ENCODE peak calls at places on chromosome X, in seven cellular contexts. I is upper lobe of left lung, Q is K562, F is transverse colon, Z is sigmoid colon, J is HCT116, B is breast epithelium. X is an unnamed sample.
A peak's percentile ranks its signal among the peaks of the same experiment; 100 is the strongest.

GRCh38 chrX:8988456-8988855 is 45.5 kb downstream of the FAM9B start:
- DNase-seq in J (no peak), F (no peak), Z (no peak), Q (no peak), I (no peak), B (no peak), X (peak; percentile 60)

GRCh38 chrX:104112326-104112951 is at the start of gene ZCCHC18:
- DNase-seq in B (no peak), I (peak; percentile 92), Z (peak; percentile 78), J (no peak), Q (peak; percentile 3), F (peak; percentile 38), X (peak; percentile 89)

GRCh38 chrX:48831909-48832291 is 3.5 kb downstream of the PCSK1N start:
- DNase-seq in Q (no peak), B (no peak), I (peak; percentile 59), Z (no peak), F (no peak), J (no peak), X (no peak)

GRCh38 chrX:21408776-21409175 is 34.6 kb downstream of the CNKSR2 start:
- DNase-seq in I (no peak), J (no peak), B (no peak), Z (no peak), F (no peak), Q (no peak), X (no peak)

GRCh38 chrX:130170752-130171445 is 863 bp upstream of the RAB33A start:
- DNase-seq in J (no peak), Z (no peak), B (no peak), F (peak; percentile 42), I (peak; percentile 42), Q (no peak), X (peak; percentile 88)

GRCh38 chrX:74613350-74614192 is 853 bp downstream of the RLIM start:
- DNase-seq in I (no peak), F (peak; percentile 7), Q (peak; percentile 21), Z (no peak), J (no peak), B (no peak), X (no peak)

GRCh38 chrX:139170526-139171173 is 359.9 kb upstream of the F9 start:
- DNase-seq in B (no peak), J (no peak), Z (no peak), Q (no peak), I (no peak), F (no peak), X (no peak)

GRCh38 chrX:38627683-38628082 is 66.3 kb downstream of the TSPAN7 start:
- DNase-seq in Q (peak; percentile 68), F (peak; percentile 8), Z (no peak), B (no peak), J (peak; percentile 22), I (no peak), X (no peak)

GRCh38 chrX:132171881-132172280 is 44.1 kb upstream of the FRMD7 start:
- DNase-seq in B (no peak), Z (no peak), I (no peak), F (no peak), Q (no peak), J (no peak), X (no peak)

GRCh38 chrX:49106930-49107329 is 16.6 kb downstream of the GPKOW start:
- DNase-seq in Q (peak; percentile 68), Z (no peak), J (no peak), I (no peak), B (no peak), F (no peak), X (no peak)

GRCh38 chrX:22686138-22686541 is 313.6 kb upstream of the DDX53 start:
- DNase-seq in B (no peak), J (no peak), I (no peak), Q (no peak), F (no peak), Z (peak; percentile 61), X (peak; percentile 51)

GRCh38 chrX:3403748-3404147 is 57.3 kb upstream of the MXRA5 start:
- DNase-seq in Z (no peak), F (no peak), J (no peak), B (no peak), I (no peak), Q (no peak), X (no peak)

GRCh38 chrX:150362599-150363481 is at the start of gene MAMLD1:
- DNase-seq in I (peak; percentile 93), Q (peak; percentile 49), J (peak; percentile 51), F (peak; percentile 67), B (no peak), Z (peak; percentile 86), X (peak; percentile 89)

GRCh38 chrX:50200907-50201306 is at the start of gene AKAP4:
- DNase-seq in J (no peak), Q (no peak), B (no peak), F (no peak), I (no peak), Z (no peak), X (no peak)

GRCh38 chrX:149495573-149496071 is 9.5 kb downstream of the IDS start:
- DNase-seq in Z (no peak), B (no peak), Q (no peak), I (no peak), F (no peak), J (peak; percentile 59), X (no peak)

GRCh38 chrX:29699214-29699613 is 516.1 kb upstream of the MAGEB2 start:
- DNase-seq in B (no peak), I (no peak), Q (no peak), Z (no peak), F (no peak), J (no peak), X (no peak)

GRCh38 chrX:115330498-115331138 is 41.1 kb downstream of the LUZP4 start:
- DNase-seq in Z (peak; percentile 71), F (peak; percentile 21), J (peak; percentile 44), B (no peak), Q (peak; percentile 59), I (no peak), X (no peak)

GRCh38 chrX:128754130-128754529 is 701.9 kb upstream of the ACTRT1 start:
- DNase-seq in Z (no peak), J (no peak), Q (no peak), F (no peak), B (no peak), I (no peak), X (no peak)

DNA sequence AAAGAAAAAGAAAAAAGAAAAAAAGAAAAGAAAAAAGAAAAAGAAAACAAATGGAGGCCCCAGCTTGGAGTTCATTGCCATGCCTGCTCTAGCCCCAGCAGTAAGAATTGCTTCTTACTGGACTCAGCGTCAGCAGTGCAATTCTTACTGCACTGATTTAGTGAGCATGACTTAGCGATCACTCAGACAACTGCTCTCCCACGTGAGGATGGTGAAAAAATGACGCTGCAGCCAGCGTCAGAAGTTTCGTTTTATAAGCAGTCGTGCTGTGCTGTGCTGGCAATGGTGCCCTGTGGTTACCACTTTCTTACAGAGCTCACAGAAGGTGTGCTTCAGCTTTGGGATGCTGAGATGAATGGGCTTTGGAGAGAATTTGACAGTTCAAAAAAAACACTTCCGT is 68.3 kb upstream of the DDX3X start:
- DNase-seq in I (no peak), F (peak; percentile 41), Q (peak; percentile 18), B (no peak), J (no peak), Z (peak; percentile 83), X (no peak)
- TF ChIP-seq POLR2AphosphoS5 in I (no peak), F (no peak), Q (no peak), B (no peak), J (no peak), Z (peak; percentile 33), X (no peak)

GRCh38 chrX:134484039-134484438 is 24.1 kb downstream of the HPRT1 start:
- DNase-seq in Z (no peak), B (no peak), F (no peak), I (no peak), Q (peak; percentile 57), J (peak; percentile 36), X (no peak)
- TF ChIP-seq CTCF in Z (peak; percentile 27), B (peak; percentile 39), F (peak; percentile 59), I (peak; percentile 44), Q (peak; percentile 33), J (peak; percentile 43), X (peak; percentile 70)

DNA sequence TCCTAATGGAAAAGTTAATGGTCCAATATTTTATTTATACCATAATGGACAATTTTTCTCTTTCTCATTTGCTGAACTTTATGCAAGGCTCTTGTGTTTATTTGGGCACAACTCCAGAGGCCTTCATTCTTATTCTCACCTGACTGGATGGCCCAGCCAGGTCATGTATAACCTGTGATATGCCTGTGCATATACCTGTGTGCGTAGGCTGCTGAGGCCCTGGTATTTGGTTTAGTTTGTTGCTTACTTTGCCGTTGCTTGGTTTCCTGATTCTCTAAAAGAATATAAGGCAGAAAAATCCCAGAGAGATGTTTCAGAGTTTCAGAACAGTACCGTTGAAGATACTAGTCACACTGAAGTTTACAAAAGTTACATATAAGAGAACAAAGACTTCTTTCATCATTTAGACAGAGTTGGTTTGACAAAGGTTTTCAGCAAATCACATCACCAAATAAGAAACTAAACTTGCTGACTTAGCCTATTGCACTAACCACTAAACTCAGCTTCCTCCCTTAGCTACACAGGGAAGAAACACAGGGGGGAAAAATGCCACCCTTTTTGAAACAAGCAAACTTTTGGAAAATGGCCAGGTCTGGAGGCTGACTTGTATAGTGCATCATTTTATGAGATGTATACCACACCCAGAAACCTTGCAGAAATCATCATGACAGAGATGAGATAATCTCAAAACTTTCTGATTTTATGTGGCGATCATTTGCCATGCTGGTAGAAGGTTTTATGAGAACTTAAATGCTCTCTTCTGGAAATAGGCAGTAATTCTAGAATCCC is 248.5 kb downstream of the GRIA3 start:
- DNase-seq in Q (no peak), Z (no peak), J (no peak), I (no peak), B (no peak), F (no peak), X (no peak)
- H3K4me3 ChIP-seq in Q (no peak overlapping the region), Z (no peak overlapping the region), J (no peak overlapping the region), I (no peak overlapping the region), B (no peak overlapping the region), F (no peak overlapping the region), X (no peak overlapping the region)

DNA sequence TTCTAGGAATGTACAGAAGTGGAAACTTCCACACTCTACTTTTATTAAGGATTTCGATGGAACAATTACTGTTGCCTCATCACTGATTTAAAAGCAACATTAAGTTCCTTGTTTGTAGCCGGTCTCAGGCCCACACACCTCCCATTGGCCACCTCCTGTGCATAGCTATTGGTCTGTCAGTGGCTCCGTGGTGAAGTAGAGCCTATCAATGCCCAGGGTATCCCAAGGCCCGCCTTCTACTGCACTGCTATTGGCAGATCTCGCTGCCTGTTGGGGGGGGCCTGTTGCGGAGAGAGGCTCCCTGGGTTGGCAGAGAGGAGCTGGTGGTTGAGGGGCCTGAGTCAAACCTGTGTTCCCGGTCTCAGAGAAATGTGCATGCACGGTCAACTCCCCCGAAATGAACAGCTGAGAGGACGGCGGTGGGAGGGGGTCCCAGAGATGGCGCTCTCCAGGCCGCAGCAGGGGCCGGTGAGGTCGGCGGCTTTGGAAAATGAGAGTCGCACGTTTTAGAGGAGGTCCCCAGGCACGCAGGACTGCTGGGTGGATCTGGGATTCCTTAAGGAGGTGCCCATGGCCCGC is 4.9 kb upstream of the ARAF start:
- DNase-seq in J (no peak), Z (peak; percentile 97), F (peak; percentile 90), B (peak; percentile 79), I (peak; percentile 71), Q (peak; percentile 82), X (peak; percentile 94)
- TF ChIP-seq POLR2AphosphoS5 in J (no peak), Z (peak; percentile 89), F (peak; percentile 65), B (peak; percentile 21), I (peak; percentile 76), Q (peak; percentile 44), X (peak; percentile 82)

GRCh38 chrX:152601848-152602616 is 35.7 kb upstream of the GABRQ start:
- DNase-seq in Z (no peak), F (no peak), I (no peak), J (peak; percentile 10), Q (peak; percentile 50), B (no peak), X (no peak)
- TF ChIP-seq CTCF in Z (no peak), F (no peak), I (no peak), J (no peak), Q (peak; percentile 32), B (no peak), X (no peak)

GRCh38 chrX:100980608-100981497 is 11.3 kb downstream of the ARL13A start:
- DNase-seq in B (peak; percentile 61), F (no peak), Q (peak; percentile 6), J (peak; percentile 73), I (no peak), Z (no peak), X (no peak)
- H3K4me3 ChIP-seq in B (no peak overlapping the region), F (no peak overlapping the region), Q (no peak overlapping the region), J (no peak overlapping the region), I (no peak overlapping the region), Z (no peak overlapping the region), X (no peak overlapping the region)